ENCODE peak calls at places on chromosomes 4 and X, in ten cellular contexts. E is astrocyte of the cerebellum, J is fibroblast of mammary gland, Z is keratinocyte, W is tibial artery, M is spleen, K is fibroblast of the aortic adventitia, D is astrocyte of the spinal cord, G is kidney epithelial cell, X is GM23338. H is an unnamed sample.

GRCh38 chr4:67779631-67780030 is 25.4 kb upstream of the GNRHR start:
- DNase-seq in J (peak), Z (peak), W (no peak), M (no peak), G (peak), X (no peak), D (peak), K (no peak), E (no peak), H (no peak)

GRCh38 chr4:5618051-5619010 is 90.0 kb downstream of the EVC2 start:
- DNase-seq in Z (no peak), X (no peak), W (no peak), G (no peak), E (no peak), K (no peak), J (no peak), D (no peak), M (no peak), H (no peak)

GRCh38 chr4:40552536-40552935 is 77.1 kb downstream of the RBM47 start:
- DNase-seq in E (peak), M (no peak), J (no peak), D (peak), W (no peak), X (peak), K (peak), G (no peak), Z (no peak), H (no peak)

GRCh38 chr4:4914059-4914820 is 54.8 kb downstream of the MSX1 start:
- DNase-seq in G (no peak), M (no peak), K (peak), Z (no peak), X (no peak), W (no peak), J (peak), D (peak), E (no peak), H (no peak)

GRCh38 chrX:121987835-121988234 is 940.4 kb downstream of the GLUD2 start:
- DNase-seq in D (no peak), G (no peak), X (no peak), E (no peak), J (no peak), Z (no peak), W (no peak), M (no peak), K (peak), H (no peak)

GRCh38 chr4:158801066-158801465 is 32.2 kb downstream of the FNIP2 start:
- DNase-seq in D (no peak), J (no peak), W (no peak), G (no peak), E (no peak), Z (no peak), X (no peak), M (no peak), K (no peak), H (no peak)

GRCh38 chr4:118018381-118018780 is 15.9 kb upstream of the NDST3 start:
- DNase-seq in M (no peak), K (no peak), J (no peak), Z (no peak), G (no peak), E (no peak), W (no peak), D (no peak), X (no peak), H (no peak)

GRCh38 chr4:65546882-65547281 is 123.4 kb downstream of the EPHA5 start:
- DNase-seq in G (no peak), M (no peak), W (no peak), K (no peak), Z (no peak), X (no peak), J (no peak), D (no peak), E (no peak), H (no peak)

GRCh38 chr4:132818091-132818490 is 331.0 kb upstream of the PCDH10 start:
- DNase-seq in D (no peak), G (no peak), M (no peak), X (peak), W (no peak), E (no peak), K (no peak), J (no peak), Z (no peak), H (no peak)

GRCh38 chr4:188691811-188692210 is 552.6 kb downstream of the TRIML1 start:
- DNase-seq in X (no peak), Z (no peak), K (no peak), G (no peak), E (no peak), D (peak), J (peak), M (no peak), W (no peak), H (no peak)

GRCh38 chrX:71941771-71942170 is 31.1 kb downstream of the NHSL2 start:
- DNase-seq in D (peak), J (peak), G (no peak), X (no peak), M (no peak), Z (no peak), K (peak), E (peak), W (no peak), H (no peak)

GRCh38 chr4:3031357-3032064 is 42.8 kb downstream of the HTT-AS start:
- DNase-seq in D (no peak), K (no peak), J (no peak), W (no peak), E (no peak), X (no peak), G (no peak), M (no peak), Z (no peak), H (no peak)

GRCh38 chrX:69158166-69159040 is 6.8 kb downstream of the PJA1 start:
- DNase-seq in M (no peak), E (peak), K (peak), Z (no peak), J (peak), D (peak), G (peak), X (peak), W (peak), H (no peak)

GRCh38 chr4:8568068-8568668 is 12.0 kb upstream of the GPR78 start:
- DNase-seq in J (no peak), D (no peak), M (no peak), Z (no peak), W (no peak), K (no peak), G (no peak), X (peak), E (no peak), H (no peak)

GRCh38 chr4:76023381-76023780 is at the start of gene CXCL10:
- DNase-seq in W (no peak), D (no peak), M (no peak), Z (no peak), E (no peak), J (no peak), X (no peak), G (no peak), K (peak), H (no peak)

DNA sequence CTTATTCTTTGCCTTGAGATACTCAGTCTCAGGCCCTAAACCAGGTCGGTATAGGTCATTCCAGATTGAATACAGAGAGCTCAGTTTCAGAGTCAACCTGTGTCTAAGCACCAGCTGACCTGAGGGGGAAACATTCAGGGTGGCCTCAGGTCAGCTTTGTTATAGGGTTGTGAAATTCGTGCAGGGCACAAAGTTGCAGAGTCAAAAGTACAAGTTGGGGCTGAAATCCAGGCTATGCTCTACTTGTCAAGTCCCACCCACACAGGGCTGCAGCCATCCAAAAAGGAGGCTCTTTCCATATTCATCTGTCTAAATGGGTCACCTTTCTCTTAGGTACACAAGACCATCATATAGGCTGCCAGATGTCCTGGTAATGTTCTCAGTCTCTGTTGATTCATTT is 89.7 kb downstream of the ITIH6 start:
- DNase-seq in J (no peak), W (no peak), E (no peak), K (no peak), X (no peak), M (no peak), Z (no peak), D (no peak), G (no peak), H (no peak)
- H3K4me3 ChIP-seq in J (no peak), W (no peak), E (no peak), K (no peak), X (no peak), M (no peak), Z (no peak), D (no peak), G (no peak), H (no peak)

GRCh38 chrX:15815779-15816452 is 25.6 kb downstream of the ZRSR2 start:
- DNase-seq in J (peak), K (peak), G (no peak), E (no peak), Z (no peak), X (peak), W (no peak), M (no peak), D (no peak), H (no peak)
- TF ChIP-seq CTCF in J (peak), K (peak), G (peak), E (peak), Z (peak), X (peak), W (no peak), M (peak), D (peak), H (peak)

GRCh38 chrX:53332204-53332603 is 50.8 kb upstream of the IQSEC2 start:
- DNase-seq in G (no peak), J (no peak), W (no peak), K (no peak), Z (no peak), X (no peak), M (no peak), D (no peak), E (no peak), H (no peak)
- H3K4me3 ChIP-seq in G (no peak), J (no peak), W (no peak), K (no peak), Z (no peak), X (no peak), M (no peak), D (no peak), E (no peak), H (no peak)

GRCh38 chr4:101210331-101210730 is 137.0 kb downstream of the PPP3CA start:
- DNase-seq in J (no peak), X (no peak), E (no peak), M (no peak), G (no peak), Z (no peak), K (no peak), D (no peak), W (no peak), H (no peak)
- TF ChIP-seq CTCF in J (no peak), X (no peak), E (no peak), M (no peak), G (no peak), Z (no peak), K (no peak), D (no peak), W (no peak), H (no peak)

GRCh38 chr4:128241019-128241418 is 46.6 kb downstream of the PGRMC2 start:
- DNase-seq in K (no peak), E (no peak), J (no peak), M (no peak), W (no peak), Z (no peak), X (no peak), D (no peak), G (no peak), H (no peak)

GRCh38 chr4:128244379-128244778 is 43.2 kb downstream of the PGRMC2 start:
- DNase-seq in M (no peak), G (no peak), K (no peak), W (no peak), D (peak), E (no peak), J (peak), Z (no peak), X (no peak), H (no peak)

GRCh38 chr4:128241981-128242380 is 45.6 kb downstream of the PGRMC2 start:
- DNase-seq in Z (no peak), D (no peak), J (no peak), E (no peak), M (no peak), W (no peak), K (no peak), X (no peak), G (no peak), H (no peak)

GRCh38 chr4:128242601-128243000 is 45.0 kb downstream of the PGRMC2 start:
- DNase-seq in X (no peak), E (no peak), D (no peak), K (no peak), J (no peak), Z (no peak), M (no peak), G (no peak), W (no peak), H (no peak)

GRCh38 chr4:128241425-128241913 is 46.1 kb downstream of the PGRMC2 start:
- DNase-seq in E (peak), K (peak), M (no peak), G (peak), J (peak), Z (peak), W (no peak), D (peak), X (no peak), H (peak)
- H3K4me3 ChIP-seq in E (no peak), K (no peak), M (no peak), G (no peak), J (no peak), Z (no peak), W (no peak), D (no peak), X (no peak), H (no peak)

DNA sequence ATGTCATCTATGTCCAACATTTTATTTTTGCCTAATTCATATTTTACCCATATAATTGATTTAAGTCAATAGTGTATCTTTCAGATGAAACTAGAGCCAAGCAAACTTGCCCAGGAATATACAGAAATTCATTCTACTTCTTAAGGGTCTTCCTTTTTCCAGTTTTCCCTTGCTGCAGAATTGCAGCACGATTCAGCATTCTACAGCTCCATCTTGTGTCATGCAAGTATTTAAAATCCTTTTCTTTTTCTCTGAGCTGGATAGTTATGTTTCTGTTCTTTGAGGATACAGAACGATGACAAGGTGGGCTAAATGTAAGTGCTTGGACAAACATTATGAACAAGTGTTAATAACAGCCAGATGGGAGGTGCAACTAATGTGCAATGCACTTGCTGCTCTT is 1821.8 kb downstream of the ARAP2 start:
- DNase-seq in D (peak), E (peak), X (peak), W (no peak), K (peak), M (no peak), J (peak), Z (no peak), G (no peak), H (no peak)
- TF ChIP-seq CTCF in D (no peak), E (no peak), X (peak), W (no peak), K (peak), M (no peak), J (peak), Z (no peak), G (peak), H (peak)

DNA sequence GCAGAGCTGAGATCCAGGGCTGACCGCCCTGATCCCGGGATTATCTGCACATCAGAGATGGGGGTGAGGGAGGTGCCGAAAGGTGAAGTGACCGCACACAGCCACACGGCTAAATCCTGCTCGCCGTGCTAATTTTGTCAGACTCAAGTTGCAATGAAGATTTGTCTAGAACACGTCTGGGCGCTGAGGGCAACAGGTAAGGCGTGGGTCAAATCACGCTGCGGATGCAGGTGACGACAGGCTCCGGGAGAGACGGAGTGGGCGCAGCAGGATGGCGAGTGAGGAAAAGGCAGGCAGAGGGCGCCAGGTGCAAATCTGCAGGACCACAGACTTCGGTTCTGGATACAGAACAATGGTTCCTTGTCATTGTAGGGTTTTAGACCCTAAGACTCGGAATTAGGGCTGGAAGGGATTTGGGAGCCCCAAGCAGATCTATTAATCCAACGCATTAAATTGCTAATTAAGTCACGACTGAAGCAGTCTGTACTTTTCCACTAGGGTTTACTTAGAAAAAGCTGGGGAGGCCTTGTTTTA is 1.9 kb upstream of the TBC1D14 start:
- DNase-seq in G (no peak), D (no peak), J (peak), K (peak), E (no peak), W (no peak), X (peak), Z (peak), M (peak), H (no peak)
- H3K4me3 ChIP-seq in G (no peak), D (no peak), J (no peak), K (no peak), E (no peak), W (no peak), X (peak), Z (no peak), M (no peak), H (no peak)

DNA sequence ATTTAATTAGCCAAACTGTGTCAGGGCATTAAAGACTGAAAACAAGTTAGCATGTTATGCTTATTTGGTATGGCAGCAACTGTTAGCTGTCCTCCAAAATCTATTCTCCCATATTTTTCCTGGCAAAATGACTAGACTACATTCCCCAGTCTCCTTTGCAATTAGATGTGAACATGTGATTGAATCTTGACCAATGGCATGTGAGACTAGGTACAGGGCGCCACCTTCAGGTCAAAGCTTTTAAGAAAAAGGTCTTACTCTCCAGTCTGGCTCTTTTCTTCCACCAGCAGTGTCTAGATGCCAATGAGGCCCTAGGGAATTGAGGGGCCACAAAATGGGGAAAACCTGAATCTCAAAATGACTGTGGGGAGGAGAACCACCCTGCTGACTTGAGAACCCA is 408.2 kb downstream of the SMARCA1 start:
- DNase-seq in W (no peak), Z (no peak), X (peak), D (no peak), E (no peak), K (no peak), J (peak), M (no peak), G (no peak), H (no peak)
- TF ChIP-seq CTCF in W (no peak), Z (no peak), X (peak), D (peak), E (peak), K (no peak), J (peak), M (no peak), G (peak), H (no peak)

H was measured in AG09309.